ENCODE peak calls at places on chromosomes 5 and 9, in eight cellular contexts. E is amygdala; P is HAP-1; B is GM06990; S is CD8-positive, alpha-beta T cell; X is OCI-M1; Q is heart right ventricle; W is NCI-H774. C is an unnamed sample.

GRCh38 chr9:128862401-128862851 is 19.3 kb downstream of the KYAT1 start:
- DNase-seq in E (no peak), P (no peak), B (no peak), S (no peak), X (no peak), Q (no peak), W (no peak), C (no peak)

GRCh38 chr5:173472164-173472563 is 143.9 kb upstream of the STC2 start:
- DNase-seq in E (peak; percentile 65), P (no peak), B (no peak), S (no peak), X (no peak), Q (peak; percentile 61), W (no peak), C (peak; percentile 87)

GRCh38 chr5:75156585-75156984 is 80.1 kb downstream of the ANKRD31 start:
- DNase-seq in E (no peak), P (no peak), B (no peak), S (no peak), X (no peak), Q (no peak), W (no peak), C (peak; percentile 18)

GRCh38 chr9:127545196-127546124 is 66.6 kb upstream of the STXBP1 start:
- DNase-seq in E (peak; percentile 48), P (no peak), B (no peak), S (no peak), X (no peak), Q (peak; percentile 16), W (peak; percentile 74), C (peak; percentile 90)

GRCh38 chr9:127025042-127025441 is 97.4 kb downstream of the ANGPTL2 start:
- DNase-seq in E (no peak), P (no peak), B (no peak), S (no peak), X (no peak), Q (no peak), W (no peak), C (no peak)

GRCh38 chr5:175129121-175129520 is 314.9 kb downstream of the DRD1 start:
- DNase-seq in E (no peak), P (no peak), B (no peak), S (no peak), X (peak; percentile 76), Q (no peak), W (no peak), C (no peak)

GRCh38 chr9:127714916-127715442 is 484 bp downstream of the PTRH1 start:
- DNase-seq in E (no peak), P (peak; percentile 37), B (no peak), S (no peak), X (no peak), Q (no peak), W (no peak), C (peak; percentile 47)

GRCh38 chr5:144328505-144328904 is 157.8 kb downstream of the KCTD16 start:
- DNase-seq in E (no peak), P (no peak), B (no peak), S (no peak), X (no peak), Q (no peak), W (peak; percentile 82), C (no peak)

GRCh38 chr9:78035369-78035993 is 3.9 kb upstream of the GNAQ start:
- DNase-seq in E (no peak), P (peak; percentile 71), B (peak; percentile 34), S (peak; percentile 6), X (peak; percentile 92), Q (peak; percentile 71), W (peak; percentile 62), C (peak; percentile 54)

GRCh38 chr5:134503088-134503936 is 22.2 kb upstream of the JADE2 start:
- DNase-seq in E (no peak), P (no peak), B (peak; percentile 47), S (no peak), X (peak; percentile 76), Q (peak; percentile 68), W (no peak), C (peak; percentile 98)

GRCh38 chr5:123705741-123706140 is 193.8 kb downstream of the CSNK1G3 start:
- DNase-seq in E (no peak), P (no peak), B (no peak), S (no peak), X (no peak), Q (no peak), W (no peak), C (peak; percentile 29)

GRCh38 chr5:168549554-168549953 is 20.4 kb downstream of the FBLL1 start:
- DNase-seq in E (no peak), P (no peak), B (no peak), S (no peak), X (no peak), Q (no peak), W (no peak), C (no peak)

GRCh38 chr9:94693485-94694191 is 32.9 kb upstream of the AOPEP start:
- DNase-seq in E (no peak), P (peak; percentile 53), B (no peak), S (no peak), X (no peak), Q (no peak), W (no peak), C (no peak)

GRCh38 chr9:78919701-78920100 is 622.8 kb downstream of the PSAT1 start:
- DNase-seq in E (no peak), P (no peak), B (no peak), S (no peak), X (no peak), Q (no peak), W (no peak), C (peak; percentile 79)

GRCh38 chr5:132281856-132282614 is 12.2 kb upstream of the SLC22A4 start:
- DNase-seq in E (no peak), P (no peak), B (no peak), S (no peak), X (no peak), Q (no peak), W (no peak), C (no peak)

GRCh38 chr5:78691073-78691960 is 42.7 kb upstream of the LHFPL2 start:
- DNase-seq in E (no peak), P (no peak), B (no peak), S (no peak), X (no peak), Q (no peak), W (peak; percentile 9), C (no peak)

GRCh38 chr9:134533850-134534585 is 107.6 kb upstream of the COL5A1 start:
- DNase-seq in E (no peak), P (no peak), B (no peak), S (no peak), X (no peak), Q (no peak), W (no peak), C (no peak)

GRCh38 chr9:79707589-79707988 is 135.8 kb downstream of the TLE4 start:
- DNase-seq in E (no peak), P (no peak), B (no peak), S (no peak), X (no peak), Q (no peak), W (no peak), C (no peak)

GRCh38 chr5:82694886-82695285 is 382.3 kb downstream of the TMEM167A start:
- DNase-seq in E (no peak), P (no peak), B (no peak), S (no peak), X (no peak), Q (no peak), W (no peak), C (no peak)

GRCh38 chr5:14161825-14162556 is 18.8 kb downstream of the TRIO start:
- DNase-seq in E (no peak), P (no peak), B (no peak), S (no peak), X (no peak), Q (no peak), W (no peak), C (no peak)

GRCh38 chr5:149567226-149567625 is 14.1 kb upstream of the ARHGEF37 start:
- DNase-seq in E (no peak), P (no peak), B (no peak), S (no peak), X (no peak), Q (no peak), W (no peak), C (no peak)

GRCh38 chr9:133473743-133474142 is 5.2 kb downstream of the SLC2A6 start:
- DNase-seq in E (no peak), P (no peak), B (no peak), S (no peak), X (no peak), Q (no peak), W (no peak), C (no peak)

GRCh38 chr9:20620658-20621552 is 1.4 kb downstream of the MLLT3 start:
- DNase-seq in E (no peak), P (peak; percentile 33), B (peak; percentile 67), S (peak; percentile 25), X (peak; percentile 19), Q (peak; percentile 31), W (no peak), C (peak; percentile 21)

GRCh38 chr9:128392302-128393152 is 21.4 kb downstream of the URM1 start:
- DNase-seq in E (no peak), P (no peak), B (no peak), S (no peak), X (no peak), Q (no peak), W (no peak), C (no peak)

GRCh38 chr9:93366119-93366447 is 85.4 kb upstream of the FAM120A start:
- DNase-seq in E (no peak), P (no peak), B (no peak), S (no peak), X (no peak), Q (no peak), W (no peak), C (no peak)

GRCh38 chr5:68149189-68149588 is 66.4 kb upstream of the PIK3R1 start:
- DNase-seq in E (no peak), P (no peak), B (no peak), S (no peak), X (peak; percentile 34), Q (no peak), W (no peak), C (no peak)

GRCh38 chr9:126417007-126417406 is 90.4 kb downstream of the MVB12B start:
- DNase-seq in E (no peak), P (no peak), B (no peak), S (no peak), X (peak; percentile 5), Q (no peak), W (peak; percentile 72), C (no peak)

GRCh38 chr5:120507826-120508463 is 43.8 kb downstream of the PRR16 start:
- DNase-seq in E (no peak), P (no peak), B (no peak), S (no peak), X (peak; percentile 18), Q (no peak), W (no peak), C (no peak)

GRCh38 chr5:102922839-102923477 is 167.9 kb downstream of the PAM start:
- DNase-seq in E (no peak), P (no peak), B (no peak), S (no peak), X (no peak), Q (no peak), W (no peak), C (no peak)

GRCh38 chr5:128155793-128156192 is 72.2 kb downstream of the SLC12A2 start:
- DNase-seq in E (no peak), P (no peak), B (no peak), S (no peak), X (no peak), Q (no peak), W (no peak), C (no peak)

C was measured in RWPE1.